ENCODE peak calls at places on chromosomes 6 and 20, in four cellular contexts. One of them, this sample, is unnamed.

GRCh38 chr20:45229264-45230056 is 8.3 kb downstream of the SEMG2 start:
- DNase-seq in fibroblast of the aortic adventitia: no peak
- DNase-seq in GM13976: peak
- DNase-seq in cardiac muscle cell: no peak
- DNase-seq in this sample: no peak

GRCh38 chr20:63750807-63751470 is 11.4 kb downstream of the SLC2A4RG start:
- DNase-seq in GM13976: no peak
- DNase-seq in fibroblast of the aortic adventitia: no peak
- DNase-seq in cardiac muscle cell: no peak
- DNase-seq in this sample: no peak

GRCh38 chr20:51356871-51357270 is 185.6 kb downstream of the NFATC2 start:
- DNase-seq in GM13976: no peak
- DNase-seq in fibroblast of the aortic adventitia: no peak
- DNase-seq in cardiac muscle cell: no peak
- DNase-seq in this sample: no peak

GRCh38 chr20:50932016-50932338 is 740 bp upstream of the ADNP start:
- DNase-seq in GM13976: no peak
- DNase-seq in cardiac muscle cell: no peak
- DNase-seq in fibroblast of the aortic adventitia: no peak
- DNase-seq in this sample: no peak

GRCh38 chr20:58880441-58880840 is 27.9 kb downstream of the GNAS start:
- DNase-seq in cardiac muscle cell: no peak
- DNase-seq in GM13976: no peak
- DNase-seq in fibroblast of the aortic adventitia: no peak
- DNase-seq in this sample: no peak

GRCh38 chr20:3935956-3936340 is 46.8 kb downstream of the PANK2 start:
- DNase-seq in GM13976: no peak
- DNase-seq in cardiac muscle cell: no peak
- DNase-seq in fibroblast of the aortic adventitia: no peak
- DNase-seq in this sample: no peak

GRCh38 chr20:23100021-23100753 is 14.1 kb upstream of the CD93 start:
- DNase-seq in fibroblast of the aortic adventitia: no peak
- DNase-seq in GM13976: no peak
- DNase-seq in cardiac muscle cell: no peak
- DNase-seq in this sample: no peak

GRCh38 chr20:49608752-49609670 is 41.1 kb upstream of the PTGIS start:
- DNase-seq in cardiac muscle cell: peak
- DNase-seq in fibroblast of the aortic adventitia: peak
- DNase-seq in GM13976: peak
- DNase-seq in this sample: peak

GRCh38 chr6:82017316-82017715 is 230.2 kb downstream of the IBTK start:
- DNase-seq in fibroblast of the aortic adventitia: peak
- DNase-seq in GM13976: no peak
- DNase-seq in cardiac muscle cell: peak
- DNase-seq in this sample: no peak

GRCh38 chr6:139927236-139927635 is 552.8 kb upstream of the CITED2 start:
- DNase-seq in GM13976: peak
- DNase-seq in fibroblast of the aortic adventitia: peak
- DNase-seq in cardiac muscle cell: no peak
- DNase-seq in this sample: no peak

GRCh38 chr20:7822772-7823171 is 117.5 kb downstream of the HAO1 start:
- DNase-seq in cardiac muscle cell: no peak
- DNase-seq in GM13976: no peak
- DNase-seq in fibroblast of the aortic adventitia: no peak
- DNase-seq in this sample: no peak

GRCh38 chr6:96923871-96924493 is 546 bp upstream of the KLHL32 start:
- DNase-seq in GM13976: no peak
- DNase-seq in cardiac muscle cell: peak
- DNase-seq in fibroblast of the aortic adventitia: no peak
- DNase-seq in this sample: no peak

GRCh38 chr6:13924146-13924948 is 405 bp upstream of the RNF182 start:
- DNase-seq in cardiac muscle cell: peak
- DNase-seq in GM13976: no peak
- DNase-seq in fibroblast of the aortic adventitia: peak
- DNase-seq in this sample: no peak

GRCh38 chr20:18288748-18289705 is 700 bp downstream of the ZNF133 start:
- DNase-seq in cardiac muscle cell: no peak
- DNase-seq in fibroblast of the aortic adventitia: peak
- DNase-seq in GM13976: peak
- DNase-seq in this sample: no peak

GRCh38 chr6:75296811-75297779 is 12.5 kb upstream of the TMEM30A start:
- DNase-seq in cardiac muscle cell: peak
- DNase-seq in GM13976: peak
- DNase-seq in fibroblast of the aortic adventitia: peak
- DNase-seq in this sample: no peak

GRCh38 chr6:7919871-7920270 is 9.3 kb upstream of the TXNDC5 start:
- DNase-seq in cardiac muscle cell: no peak
- DNase-seq in fibroblast of the aortic adventitia: peak
- DNase-seq in GM13976: no peak
- DNase-seq in this sample: no peak

GRCh38 chr20:40607927-40608326 is 81.1 kb downstream of the MAFB start:
- DNase-seq in fibroblast of the aortic adventitia: no peak
- DNase-seq in cardiac muscle cell: no peak
- DNase-seq in GM13976: no peak
- DNase-seq in this sample: no peak

GRCh38 chr6:153602387-153602786 is 436.7 kb upstream of the OPRM1 start:
- DNase-seq in GM13976: no peak
- DNase-seq in fibroblast of the aortic adventitia: no peak
- DNase-seq in cardiac muscle cell: no peak
- DNase-seq in this sample: no peak

GRCh38 chr6:24382220-24382540 is 20.6 kb upstream of the MRS2 start:
- DNase-seq in cardiac muscle cell: no peak
- DNase-seq in GM13976: no peak
- DNase-seq in fibroblast of the aortic adventitia: no peak
- DNase-seq in this sample: no peak

GRCh38 chr6:79277109-79277508 is 42.6 kb upstream of the HMGN3 start:
- DNase-seq in fibroblast of the aortic adventitia: peak
- DNase-seq in cardiac muscle cell: no peak
- DNase-seq in GM13976: no peak
- DNase-seq in this sample: no peak

GRCh38 chr20:43945391-43946205 is 30.9 kb downstream of the TOX2 start:
- DNase-seq in fibroblast of the aortic adventitia: no peak
- DNase-seq in GM13976: no peak
- DNase-seq in cardiac muscle cell: no peak
- DNase-seq in this sample: no peak

GRCh38 chr6:112007254-112007653 is 46.6 kb upstream of the CCN6 start:
- DNase-seq in cardiac muscle cell: no peak
- DNase-seq in GM13976: no peak
- DNase-seq in fibroblast of the aortic adventitia: peak
- DNase-seq in this sample: no peak

GRCh38 chr6:136921521-136921935 is 573 bp upstream of the SLC35D3 start:
- DNase-seq in GM13976: peak
- DNase-seq in cardiac muscle cell: peak
- DNase-seq in fibroblast of the aortic adventitia: no peak
- DNase-seq in this sample: no peak

GRCh38 chr6:136923954-136924291 is 1.8 kb downstream of the SLC35D3 start:
- DNase-seq in GM13976: no peak
- DNase-seq in cardiac muscle cell: no peak
- DNase-seq in fibroblast of the aortic adventitia: no peak
- DNase-seq in this sample: no peak

GRCh38 chr6:136921936-136922679 is at the start of gene SLC35D3:
- DNase-seq in fibroblast of the aortic adventitia: no peak
- DNase-seq in GM13976: peak
- DNase-seq in cardiac muscle cell: peak
- DNase-seq in this sample: peak

GRCh38 chr6:136923116-136923953 is 1.2 kb downstream of the SLC35D3 start:
- DNase-seq in fibroblast of the aortic adventitia: no peak
- DNase-seq in cardiac muscle cell: no peak
- DNase-seq in GM13976: peak
- DNase-seq in this sample: no peak

GRCh38 chr6:136922680-136922996 is 537 bp downstream of the SLC35D3 start:
- DNase-seq in fibroblast of the aortic adventitia: no peak
- DNase-seq in GM13976: peak
- DNase-seq in cardiac muscle cell: no peak
- DNase-seq in this sample: no peak
- TF ChIP-seq CTCF in fibroblast of the aortic adventitia: no peak
- TF ChIP-seq CTCF in GM13976: no peak
- TF ChIP-seq CTCF in cardiac muscle cell: no peak
- TF ChIP-seq CTCF in this sample: no peak

GRCh38 chr6:149045404-149045803 is 272.1 kb upstream of the TAB2 start:
- DNase-seq in GM13976: no peak
- DNase-seq in cardiac muscle cell: no peak
- DNase-seq in fibroblast of the aortic adventitia: no peak
- DNase-seq in this sample: no peak
- TF ChIP-seq CTCF in GM13976: no peak
- TF ChIP-seq CTCF in cardiac muscle cell: no peak
- TF ChIP-seq CTCF in fibroblast of the aortic adventitia: no peak
- TF ChIP-seq CTCF in this sample: no peak

DNA sequence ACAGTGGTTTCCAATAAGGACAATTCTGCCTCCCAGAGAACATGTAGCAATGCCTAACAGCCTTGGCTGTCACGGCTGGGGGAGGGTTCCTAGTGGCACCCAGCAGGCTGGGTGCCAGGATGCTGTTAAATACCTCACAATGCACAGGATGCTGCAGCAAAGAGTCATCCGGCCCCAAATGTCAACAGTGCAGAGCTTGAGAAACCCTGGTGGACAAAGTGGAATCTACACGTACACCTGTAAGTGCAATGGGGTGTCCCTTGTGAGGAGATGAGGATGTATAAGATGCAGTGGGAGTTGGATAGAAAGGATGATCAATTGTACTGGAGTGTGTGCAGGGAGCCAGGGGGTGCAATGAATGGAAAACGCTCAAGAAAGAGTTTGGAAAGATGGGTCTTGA is 142.4 kb downstream of the FNDC1 start:
- DNase-seq in cardiac muscle cell: no peak
- DNase-seq in fibroblast of the aortic adventitia: no peak
- DNase-seq in GM13976: no peak
- DNase-seq in this sample: no peak
- TF ChIP-seq CTCF in cardiac muscle cell: no peak
- TF ChIP-seq CTCF in fibroblast of the aortic adventitia: no peak
- TF ChIP-seq CTCF in GM13976: no peak
- TF ChIP-seq CTCF in this sample: no peak

DNA sequence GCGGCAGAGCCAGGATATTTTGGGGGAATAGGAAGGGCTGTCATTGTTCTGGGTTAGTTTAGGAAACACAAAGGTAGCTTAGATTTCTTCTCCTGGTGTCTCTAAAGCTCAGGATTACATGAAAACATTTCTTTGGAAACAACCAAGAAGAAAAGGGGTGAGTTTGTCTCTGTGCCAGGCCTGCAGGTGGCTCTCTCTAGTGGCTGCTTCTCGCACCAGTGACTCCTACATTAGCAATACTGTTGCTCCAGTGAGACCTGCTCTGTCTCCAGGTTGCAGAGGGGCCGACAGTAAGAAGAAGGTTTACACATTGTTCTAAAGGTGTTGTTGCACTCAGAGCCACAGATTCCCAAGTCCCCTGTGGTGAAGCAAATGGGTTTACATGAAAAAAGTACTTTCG is 104.6 kb upstream of the GLP1R start:
- DNase-seq in GM13976: no peak
- DNase-seq in fibroblast of the aortic adventitia: no peak
- DNase-seq in cardiac muscle cell: no peak
- DNase-seq in this sample: no peak
- TF ChIP-seq CTCF in GM13976: no peak
- TF ChIP-seq CTCF in fibroblast of the aortic adventitia: no peak
- TF ChIP-seq CTCF in cardiac muscle cell: no peak
- TF ChIP-seq CTCF in this sample: no peak

GRCh38 chr6:34867484-34867883 is 20.4 kb downstream of the TAF11 start:
- DNase-seq in cardiac muscle cell: peak
- DNase-seq in GM13976: no peak
- DNase-seq in fibroblast of the aortic adventitia: no peak
- DNase-seq in this sample: no peak
- TF ChIP-seq CTCF in cardiac muscle cell: no peak
- TF ChIP-seq CTCF in GM13976: no peak
- TF ChIP-seq CTCF in fibroblast of the aortic adventitia: peak
- TF ChIP-seq CTCF in this sample: no peak

GRCh38 chr20:53594068-53595017 is 704 bp upstream of the ZNF217 start:
- DNase-seq in fibroblast of the aortic adventitia: peak
- DNase-seq in cardiac muscle cell: peak
- DNase-seq in GM13976: peak
- DNase-seq in this sample: peak
- TF ChIP-seq CTCF in fibroblast of the aortic adventitia: no peak
- TF ChIP-seq CTCF in cardiac muscle cell: peak
- TF ChIP-seq CTCF in GM13976: peak
- TF ChIP-seq CTCF in this sample: no peak

GRCh38 chr6:56541736-56542366 is 100.8 kb downstream of the DST start:
- DNase-seq in cardiac muscle cell: no peak
- DNase-seq in fibroblast of the aortic adventitia: no peak
- DNase-seq in GM13976: no peak
- DNase-seq in this sample: no peak

GRCh38 chr6:56539503-56540105 is 103.1 kb downstream of the DST start:
- DNase-seq in fibroblast of the aortic adventitia: no peak
- DNase-seq in cardiac muscle cell: no peak
- DNase-seq in GM13976: no peak
- DNase-seq in this sample: no peak

GRCh38 chr6:56540232-56540631 is 102.5 kb downstream of the DST start:
- DNase-seq in cardiac muscle cell: no peak
- DNase-seq in fibroblast of the aortic adventitia: no peak
- DNase-seq in GM13976: no peak
- DNase-seq in this sample: no peak

GRCh38 chr6:56540950-56541600 is 101.6 kb downstream of the DST start:
- DNase-seq in fibroblast of the aortic adventitia: peak
- DNase-seq in GM13976: no peak
- DNase-seq in cardiac muscle cell: no peak
- DNase-seq in this sample: no peak

DNA sequence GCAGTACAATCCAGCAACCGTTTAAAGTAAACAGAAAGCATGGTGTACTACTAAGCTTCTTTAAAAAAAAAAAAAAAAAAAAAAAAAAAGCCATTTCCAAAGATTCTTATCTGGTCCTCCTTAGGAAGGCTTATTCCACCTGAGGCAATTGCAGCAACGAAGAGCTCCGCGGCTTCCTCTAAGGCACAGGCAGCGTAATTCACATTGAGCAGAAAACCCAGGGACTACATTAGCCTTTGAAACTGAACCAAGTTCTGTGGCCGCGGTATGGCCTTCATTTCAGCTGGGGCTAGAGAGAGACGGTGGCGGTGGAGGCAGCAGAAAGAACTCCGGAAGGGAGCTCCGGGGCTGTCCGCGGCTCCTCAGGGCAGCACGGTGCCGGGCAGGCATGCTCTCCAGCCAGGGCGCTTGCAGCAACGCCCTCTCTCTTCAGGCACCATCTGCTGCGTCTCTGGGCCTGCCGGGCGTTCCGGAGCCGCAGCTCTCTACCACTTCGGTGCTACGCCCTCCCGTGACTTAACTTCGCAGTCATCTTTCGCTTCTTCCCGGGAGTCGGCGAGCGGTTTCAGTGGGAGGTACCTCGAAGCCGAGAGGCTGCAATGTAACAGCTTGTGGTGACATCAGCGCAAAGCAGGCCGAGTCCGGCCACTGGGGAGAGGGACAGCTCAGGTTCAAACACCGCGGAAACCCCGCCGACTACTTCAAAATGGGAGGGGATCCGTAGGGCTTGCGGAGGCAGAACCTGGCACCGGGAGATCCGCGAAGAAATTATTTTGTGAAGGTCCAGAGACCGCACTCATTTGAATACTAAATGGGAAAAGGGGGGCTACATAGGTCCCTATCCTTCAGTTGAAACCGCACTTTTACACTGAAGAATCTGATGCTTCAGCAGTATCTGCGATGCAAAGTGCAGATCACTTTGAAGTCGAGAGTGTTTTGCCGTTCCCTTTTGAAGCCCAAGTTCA is 100.0 kb downstream of the DST start:
- DNase-seq in GM13976: peak
- DNase-seq in cardiac muscle cell: peak
- DNase-seq in fibroblast of the aortic adventitia: peak
- DNase-seq in this sample: peak
- TF ChIP-seq CTCF in GM13976: peak
- TF ChIP-seq CTCF in cardiac muscle cell: peak
- TF ChIP-seq CTCF in fibroblast of the aortic adventitia: peak
- TF ChIP-seq CTCF in this sample: peak